ENCODE peak calls at places on chromosome 19, in ten cellular contexts. L is GM12878, T is K562, R is neural progenitor cell, H is GM23248, C is PC-3, Z is GM23338, U is H1, Q is hepatocyte, S is fibroblast of lung. Y is an unnamed sample.

GRCh38 chr19:1131718-1132552 is 28.1 kb downstream of the GPX4 start:
- DNase-seq in L (peak; percentile 21), T (peak; percentile 79), R (peak; percentile 79), H (peak; percentile 99), C (no peak), Z (peak; percentile 89), U (no peak), Q (peak; percentile 93), S (peak; percentile 93), Y (peak; percentile 79)

GRCh38 chr19:40193587-40193849 is 2.3 kb downstream of the MAP3K10 start:
- DNase-seq in L (no peak), T (no peak), R (no peak), H (peak; percentile 52), C (no peak), Z (no peak), U (no peak), Q (no peak), S (peak; percentile 58), Y (no peak)

GRCh38 chr19:44882063-44882462 is 9.0 kb upstream of the TOMM40 start:
- DNase-seq in L (no peak), T (no peak), R (no peak), H (no peak), C (no peak), Z (no peak), U (no peak), Q (no peak), S (no peak), Y (no peak)

GRCh38 chr19:1507763-1508506 is 4.9 kb downstream of the ADAMTSL5 start:
- DNase-seq in L (peak; percentile 32), T (peak; percentile 97), R (peak; percentile 97), H (peak; percentile 98), C (peak; percentile 89), Z (peak; percentile 98), U (peak; percentile 94), Q (peak; percentile 97), S (peak; percentile 93), Y (peak; percentile 86)

GRCh38 chr19:38788478-38789243 is at the start of gene LGALS7B:
- DNase-seq in L (no peak), T (no peak), R (no peak), H (no peak), C (no peak), Z (peak; percentile 7), U (no peak), Q (no peak), S (no peak), Y (no peak)

GRCh38 chr19:33254245-33254824 is 28.7 kb upstream of the SLC7A10 start:
- DNase-seq in L (no peak), T (no peak), R (no peak), H (no peak), C (no peak), Z (no peak), U (no peak), Q (no peak), S (no peak), Y (no peak)

GRCh38 chr19:39385629-39386411 is 5.1 kb downstream of the PAF1 start:
- DNase-seq in L (no peak), T (no peak), R (no peak), H (no peak), C (no peak), Z (no peak), U (no peak), Q (no peak), S (no peak), Y (no peak)

GRCh38 chr19:29517946-29518345 is 7.8 kb upstream of the VSTM2B start:
- DNase-seq in L (no peak), T (no peak), R (no peak), H (no peak), C (no peak), Z (no peak), U (no peak), Q (no peak), S (no peak), Y (no peak)

GRCh38 chr19:633786-634639 is 676 bp upstream of the POLRMT start:
- DNase-seq in L (no peak), T (peak; percentile 27), R (peak; percentile 26), H (peak; percentile 63), C (no peak), Z (no peak), U (no peak), Q (no peak), S (no peak), Y (peak; percentile 16)

GRCh38 chr19:54105796-54106195 is 3.1 kb downstream of the NDUFA3 start:
- DNase-seq in L (no peak), T (no peak), R (no peak), H (no peak), C (no peak), Z (no peak), U (no peak), Q (no peak), S (no peak), Y (no peak)

GRCh38 chr19:38506723-38507550 is 73.4 kb downstream of the RYR1 start:
- DNase-seq in L (peak; percentile 63), T (peak; percentile 99), R (peak; percentile 90), H (peak; percentile 87), C (peak; percentile 89), Z (peak; percentile 99), U (peak; percentile 99), Q (peak; percentile 44), S (peak; percentile 17), Y (peak; percentile 12)

GRCh38 chr19:43422000-43422688 is 7.5 kb downstream of the TEX101 start:
- DNase-seq in L (no peak), T (no peak), R (no peak), H (no peak), C (no peak), Z (no peak), U (no peak), Q (no peak), S (no peak), Y (no peak)

GRCh38 chr19:30228113-30228725 is 144.0 kb upstream of the ZNF536 start:
- DNase-seq in L (no peak), T (no peak), R (peak; percentile 58), H (peak; percentile 53), C (no peak), Z (peak; percentile 54), U (peak; percentile 59), Q (peak; percentile 38), S (no peak), Y (no peak)

GRCh38 chr19:38270587-38271167 is 6.3 kb downstream of the SPINT2 start:
- DNase-seq in L (no peak), T (peak; percentile 92), R (no peak), H (peak; percentile 87), C (peak; percentile 81), Z (no peak), U (no peak), Q (no peak), S (peak; percentile 54), Y (peak; percentile 68)

GRCh38 chr19:54451331-54451871 is 2.4 kb downstream of the LENG8 start:
- DNase-seq in L (no peak), T (no peak), R (no peak), H (peak; percentile 77), C (peak; percentile 21), Z (no peak), U (no peak), Q (no peak), S (peak; percentile 32), Y (no peak)

GRCh38 chr19:38132781-38133180 is 91.2 kb downstream of the DPF1 start:
- DNase-seq in L (no peak), T (no peak), R (no peak), H (no peak), C (no peak), Z (no peak), U (no peak), Q (no peak), S (no peak), Y (no peak)

GRCh38 chr19:47623151-47623920 is 14.4 kb downstream of the BICRA start:
- DNase-seq in L (no peak), T (no peak), R (no peak), H (no peak), C (no peak), Z (no peak), U (no peak), Q (no peak), S (no peak), Y (no peak)

GRCh38 chr19:41530761-41531301 is 45.1 kb upstream of the CEACAM21 start:
- DNase-seq in L (no peak), T (no peak), R (no peak), H (peak; percentile 62), C (no peak), Z (no peak), U (no peak), Q (no peak), S (no peak), Y (no peak)

GRCh38 chr19:46349311-46349993 is 2.6 kb downstream of the PPP5C start:
- DNase-seq in L (no peak), T (peak; percentile 23), R (no peak), H (no peak), C (no peak), Z (no peak), U (no peak), Q (no peak), S (no peak), Y (no peak)
- TF ChIP-seq EZH2 in L (no peak), T (no peak), R (no peak), H (no peak), C (no peak), Z (no peak), U (no peak), Q (no peak), S (no peak), Y (no peak)

GRCh38 chr19:5977785-5978605 is at the start of gene RANBP3:
- DNase-seq in L (peak; percentile 96), T (peak; percentile 99), R (peak; percentile 100), H (peak; percentile 100), C (peak; percentile 100), Z (peak; percentile 99), U (peak; percentile 96), Q (peak; percentile 100), S (peak; percentile 97), Y (peak; percentile 89)
- H2AFZ ChIP-seq in L (peak within 1 kb of the TSS; percentile 81), T (peak within 1 kb of the TSS; percentile 87), R (peak within 1 kb of the TSS; percentile 88), H (peak within 1 kb of the TSS; percentile 83), C (peak within 1 kb of the TSS; percentile 93), Z (peak within 1 kb of the TSS; percentile 90), U (no peak within 1 kb of the TSS), Q (peak within 1 kb of the TSS; percentile 57), S (peak within 1 kb of the TSS; percentile 42), Y (peak within 1 kb of the TSS; percentile 87)

DNA sequence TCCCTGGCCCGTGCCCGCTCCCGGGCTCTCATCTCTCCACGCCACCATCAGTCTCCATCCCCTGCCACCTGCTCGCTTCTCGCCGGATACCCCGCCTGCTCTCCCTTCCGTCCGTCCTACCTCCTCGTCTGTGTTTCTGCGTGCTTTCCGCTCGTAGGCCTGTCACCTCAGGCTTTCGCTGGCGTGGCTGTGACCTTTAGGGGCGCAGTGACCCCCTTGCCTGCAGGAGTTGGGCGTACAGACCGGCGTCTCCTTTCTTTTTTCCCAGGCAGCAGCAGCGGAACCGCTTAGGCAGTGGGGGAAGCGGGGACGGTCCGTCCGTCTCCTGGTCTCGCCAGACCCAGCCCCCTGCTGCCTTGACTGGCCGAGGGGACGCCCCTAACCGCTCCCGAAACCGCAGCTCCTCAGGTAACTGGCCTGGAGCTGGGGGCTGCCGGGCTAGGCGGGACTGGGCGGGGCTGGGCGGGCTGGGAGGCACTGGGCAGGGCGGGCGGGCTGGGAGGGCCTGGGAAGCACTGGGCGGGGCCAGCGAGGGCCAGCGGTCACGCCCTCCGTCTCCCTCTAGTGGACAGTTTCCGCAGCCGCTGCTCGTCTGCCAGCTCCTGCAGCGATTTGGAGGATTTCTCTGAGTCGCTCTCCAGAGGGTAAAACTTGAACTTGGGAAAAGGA is 6.3 kb downstream of the PGLYRP1 start:
- DNase-seq in L (peak; percentile 11), T (peak; percentile 92), R (peak; percentile 93), H (peak; percentile 91), C (peak; percentile 76), Z (peak; percentile 94), U (peak; percentile 86), Q (peak; percentile 94), S (peak; percentile 59), Y (peak; percentile 82)
- TF ChIP-seq EZH2 in L (no peak), T (no peak), R (peak; percentile 78), H (peak; percentile 83), C (no peak), Z (no peak), U (peak; percentile 65), Q (no peak), S (peak; percentile 7), Y (no peak)

GRCh38 chr19:11142528-11143171 is 12.9 kb downstream of the SPC24 start:
- DNase-seq in L (no peak), T (peak; percentile 83), R (peak; percentile 78), H (peak; percentile 94), C (peak; percentile 99), Z (peak; percentile 62), U (no peak), Q (peak; percentile 96), S (peak; percentile 90), Y (peak; percentile 95)
- H2AFZ ChIP-seq in L (peak overlapping the region; percentile 71), T (peak overlapping the region; percentile 34), R (no peak overlapping the region), H (peak overlapping the region; percentile 46), C (peak overlapping the region; percentile 40), Z (no peak overlapping the region), U (no peak overlapping the region), Q (no peak overlapping the region), S (no peak overlapping the region), Y (no peak overlapping the region)